ENCODE peak calls at places on chromosomes 7 and 10, in eight cellular contexts. O, E, N, A, M, P, W and U are unnamed samples.

GRCh38 chr7:150621376-150621775 is 10.8 kb downstream of the GIMAP6 start:
- DNase-seq in A (no peak), E (no peak), M (no peak), O (no peak), N (no peak), P (no peak), W (no peak), U (no peak)

GRCh38 chr7:133618970-133619369 is 366.1 kb downstream of the EXOC4 start:
- DNase-seq in W (no peak), M (no peak), O (no peak), A (no peak), P (no peak), N (no peak), E (no peak), U (no peak)

GRCh38 chr10:5760462-5760861 is 52.8 kb downstream of the GDI2 start:
- DNase-seq in E (no peak), M (no peak), P (no peak), N (no peak), A (no peak), O (no peak), W (no peak), U (no peak)

GRCh38 chr10:78948616-78949015 is 120.2 kb upstream of the ZMIZ1 start:
- DNase-seq in E (no peak), A (no peak), O (no peak), P (no peak), W (no peak), N (no peak), M (no peak), U (no peak)

GRCh38 chr10:93066544-93066913 is 5.9 kb downstream of the CYP26C1 start:
- DNase-seq in W (no peak), M (no peak), A (no peak), O (no peak), E (no peak), N (no peak), P (no peak), U (no peak)

GRCh38 chr7:55887786-55888185 is 530 bp downstream of the ZNF713 start:
- DNase-seq in M (no peak), N (no peak), W (no peak), P (no peak), E (peak; percentile 43), A (no peak), O (no peak), U (no peak)

GRCh38 chr7:1719913-1720312 is 49.8 kb downstream of the ELFN1 start:
- DNase-seq in N (no peak), P (no peak), O (no peak), M (no peak), E (no peak), W (no peak), A (no peak), U (no peak)

GRCh38 chr7:112080974-112081373 is 125.2 kb downstream of the DOCK4 start:
- DNase-seq in O (peak; percentile 48), N (peak; percentile 42), A (no peak), W (peak; percentile 64), E (no peak), P (no peak), M (no peak), U (no peak)

GRCh38 chr10:68550747-68551411 is 9.3 kb upstream of the TET1 start:
- DNase-seq in A (peak; percentile 65), W (no peak), M (peak; percentile 60), P (peak; percentile 81), O (peak; percentile 62), E (peak; percentile 75), N (peak; percentile 97), U (peak; percentile 28)

GRCh38 chr7:127616709-127617108 is 1.2 kb downstream of the PAX4 start:
- DNase-seq in A (no peak), E (no peak), M (no peak), O (no peak), W (no peak), N (no peak), P (no peak), U (no peak)

GRCh38 chr10:89064764-89065163 is 74.2 kb downstream of the FAS start:
- DNase-seq in O (no peak), M (no peak), A (no peak), E (no peak), W (no peak), N (no peak), P (no peak), U (no peak)

GRCh38 chr7:131057524-131058065 is 270.1 kb upstream of the MKLN1 start:
- DNase-seq in M (peak; percentile 49), E (no peak), W (no peak), O (no peak), P (no peak), A (no peak), N (no peak), U (no peak)

GRCh38 chr10:28072573-28072972 is 73.7 kb upstream of the ODAD2 start:
- DNase-seq in O (no peak), M (no peak), A (no peak), E (no peak), N (no peak), W (no peak), P (no peak), U (no peak)

GRCh38 chr7:134927076-134927475 is 59.2 kb upstream of the AGBL3 start:
- DNase-seq in P (no peak), N (no peak), O (no peak), A (no peak), M (no peak), E (no peak), W (no peak), U (no peak)

DNA sequence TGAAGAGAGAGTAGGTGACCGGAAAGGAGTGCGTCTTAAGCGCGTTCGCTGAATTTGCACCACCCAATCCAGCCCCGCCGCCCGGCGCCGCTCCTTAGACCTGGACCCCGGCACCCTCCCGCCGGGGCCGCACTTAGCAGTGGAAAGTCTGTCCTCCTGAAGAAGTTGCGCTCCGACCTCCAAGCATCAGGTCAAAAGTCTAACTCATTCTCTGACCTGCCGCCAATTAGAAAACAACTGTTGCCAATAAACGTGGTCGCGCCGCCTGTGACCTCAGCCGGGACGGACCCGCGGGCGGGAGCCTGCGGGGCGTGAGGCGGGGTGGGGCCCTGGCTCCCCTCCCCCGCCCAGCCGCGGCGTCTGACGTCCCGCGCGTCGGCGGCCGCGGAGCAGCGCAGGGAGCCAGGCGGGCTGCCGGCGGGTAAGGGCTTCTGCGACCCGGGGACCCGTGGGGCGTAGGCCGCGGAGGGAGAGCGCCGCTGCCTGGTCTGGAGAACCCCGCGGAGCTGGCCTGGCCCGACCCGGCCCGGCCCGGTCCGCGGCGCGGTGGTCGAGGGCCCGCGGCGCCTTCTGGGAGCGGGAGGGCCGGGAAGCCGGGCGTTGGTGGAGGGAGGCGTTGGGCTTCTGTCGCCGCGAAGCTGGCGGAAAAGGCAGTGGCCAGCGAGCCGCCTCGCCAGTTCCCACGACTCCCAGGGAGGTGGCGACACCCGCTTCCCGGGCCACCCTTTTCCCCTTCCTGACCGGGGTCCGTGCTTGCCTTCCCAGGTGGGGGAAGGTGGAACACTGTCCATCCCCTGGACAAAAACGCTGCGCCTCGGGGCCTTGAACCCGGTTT is at the start of gene BCAP29:
- DNase-seq in W (no peak), P (peak; percentile 38), M (peak; percentile 67), A (peak; percentile 81), N (peak; percentile 81), E (peak; percentile 95), O (peak; percentile 73), U (no peak)
- TF ChIP-seq POLR2AphosphoS5 in W (no peak), P (peak; percentile 90), M (peak; percentile 32), A (no peak), N (peak; percentile 77), E (peak; percentile 90), O (peak; percentile 96), U (peak; percentile 67)

GRCh38 chr7:25259487-25260243 is 31.4 kb upstream of the NPVF start:
- DNase-seq in A (peak; percentile 66), P (peak; percentile 44), E (peak; percentile 49), N (peak; percentile 95), M (peak; percentile 74), O (peak; percentile 61), W (no peak), U (peak; percentile 51)
- H3K27ac ChIP-seq in A (no peak overlapping the region), P (no peak overlapping the region), E (no peak overlapping the region), N (no peak overlapping the region), M (no peak overlapping the region), O (no peak overlapping the region), W (no peak overlapping the region), U (no peak overlapping the region)

DNA sequence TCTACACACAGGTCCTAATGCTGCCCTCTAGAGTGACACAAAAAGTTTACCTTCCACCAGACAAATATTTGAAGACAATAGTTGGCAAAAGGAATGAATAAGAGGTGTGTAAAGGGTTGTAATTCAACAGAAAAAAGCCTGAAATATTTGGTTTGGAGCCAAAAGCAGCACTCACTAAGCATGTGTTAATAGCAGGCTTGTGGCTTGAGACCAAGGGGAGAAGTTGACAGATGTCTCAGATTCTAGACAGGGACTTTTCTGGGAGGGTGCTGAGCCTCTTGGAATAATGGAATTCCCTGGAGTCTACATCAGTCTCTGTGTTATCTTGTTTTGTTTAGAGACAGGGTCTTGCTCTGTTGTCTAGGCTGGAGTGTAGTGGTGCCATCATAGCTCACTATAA is 156.1 kb upstream of the GALNT17 start:
- DNase-seq in E (no peak), W (no peak), P (no peak), N (no peak), O (no peak), A (peak; percentile 17), M (no peak), U (no peak)
- TF ChIP-seq EZH2 in E (no peak), W (no peak), P (no peak), N (no peak), O (no peak), A (no peak), M (no peak), U (no peak)

GRCh38 chr10:51707392-51707791 is 8.0 kb upstream of the CSTF2T start:
- DNase-seq in N (no peak), A (no peak), E (no peak), M (no peak), P (no peak), O (no peak), W (no peak), U (no peak)
- TF ChIP-seq POLR2AphosphoS5 in N (no peak), A (no peak), E (no peak), M (no peak), P (no peak), O (no peak), W (no peak), U (no peak)